ENCODE peak calls at places on chromosomes 2 and 18, in seven cellular contexts. P is stomach, E is type B pancreatic cell, J is pancreas, U is nephron progenitor cell, Y is GM23338, H is GM20000. Q is an unnamed sample.

GRCh38 chr2:120748741-120749140 is 13.1 kb downstream of the GLI2 start:
- DNase-seq in P (no peak), E (no peak), J (no peak), U (no peak), Y (no peak), H (no peak), Q (no peak)

GRCh38 chr2:70964596-70965386 is 13.6 kb upstream of the ANKRD53 start:
- DNase-seq in P (peak; percentile 75), E (peak; percentile 81), J (peak; percentile 86), U (peak; percentile 85), Y (peak; percentile 94), H (peak; percentile 84), Q (peak; percentile 76)

GRCh38 chr2:99507964-99508818 is 18.4 kb upstream of the REV1 start:
- DNase-seq in P (no peak), E (no peak), J (no peak), U (no peak), Y (no peak), H (no peak), Q (no peak)

GRCh38 chr2:136359121-136359965 is 241.4 kb upstream of the CXCR4 start:
- DNase-seq in P (no peak), E (no peak), J (no peak), U (no peak), Y (no peak), H (no peak), Q (no peak)

GRCh38 chr2:110973275-110973674 is 147.4 kb upstream of the BCL2L11 start:
- DNase-seq in P (no peak), E (no peak), J (no peak), U (no peak), Y (no peak), H (no peak), Q (no peak)

GRCh38 chr2:220946552-220946951 is 625.6 kb downstream of the EPHA4 start:
- DNase-seq in P (no peak), E (no peak), J (no peak), U (no peak), Y (no peak), H (no peak), Q (no peak)

GRCh38 chr2:176501652-176502051 is 232.4 kb downstream of the MTX2 start:
- DNase-seq in P (no peak), E (no peak), J (no peak), U (no peak), Y (no peak), H (no peak), Q (no peak)

GRCh38 chr2:37798315-37799005 is 126.6 kb upstream of the RMDN2 start:
- DNase-seq in P (no peak), E (no peak), J (no peak), U (no peak), Y (no peak), H (peak; percentile 31), Q (no peak)

GRCh38 chr2:31675485-31675901 is 94.8 kb upstream of the SRD5A2 start:
- DNase-seq in P (peak; percentile 36), E (no peak), J (no peak), U (peak; percentile 52), Y (peak; percentile 52), H (no peak), Q (peak; percentile 10)

GRCh38 chr2:231680284-231680991 is 27.9 kb upstream of the PTMA start:
- DNase-seq in P (peak; percentile 67), E (peak; percentile 79), J (peak; percentile 71), U (no peak), Y (peak; percentile 91), H (no peak), Q (peak; percentile 44)

GRCh38 chr18:7946724-7947377 is 379.7 kb downstream of the PTPRM start:
- DNase-seq in P (peak; percentile 42), E (no peak), J (no peak), U (peak; percentile 22), Y (peak; percentile 25), H (no peak), Q (no peak)

GRCh38 chr2:46045888-46046287 is 251.3 kb upstream of the EPAS1 start:
- DNase-seq in P (no peak), E (no peak), J (no peak), U (no peak), Y (no peak), H (no peak), Q (no peak)

GRCh38 chr2:239947361-239948045 is 77.6 kb downstream of the NDUFA10 start:
- DNase-seq in P (peak; percentile 21), E (peak; percentile 56), J (peak; percentile 48), U (peak; percentile 31), Y (no peak), H (no peak), Q (no peak)

GRCh38 chr2:200585730-200586643 is at the start of gene AOX1:
- DNase-seq in P (peak; percentile 48), E (peak; percentile 69), J (peak; percentile 87), U (peak; percentile 57), Y (peak; percentile 94), H (peak; percentile 24), Q (peak; percentile 44)

GRCh38 chr2:212897296-212897695 is 254.1 kb downstream of the IKZF2 start:
- DNase-seq in P (no peak), E (no peak), J (no peak), U (no peak), Y (no peak), H (no peak), Q (no peak)

GRCh38 chr2:171430516-171431410 is 3.0 kb downstream of the METTL8 start:
- DNase-seq in P (no peak), E (no peak), J (no peak), U (no peak), Y (no peak), H (no peak), Q (no peak)

GRCh38 chr2:237691200-237691907 is 64.0 kb downstream of the LRRFIP1 start:
- DNase-seq in P (no peak), E (no peak), J (peak; percentile 74), U (peak; percentile 54), Y (peak; percentile 69), H (no peak), Q (peak; percentile 27)

GRCh38 chr2:20382965-20383800 is 32.5 kb upstream of the PUM2 start:
- DNase-seq in P (no peak), E (no peak), J (no peak), U (no peak), Y (no peak), H (no peak), Q (no peak)

GRCh38 chr2:227472265-227473018 is 486 bp downstream of the AGFG1 start:
- DNase-seq in P (peak; percentile 37), E (no peak), J (peak; percentile 72), U (peak; percentile 72), Y (peak; percentile 36), H (peak; percentile 82), Q (peak; percentile 28)

GRCh38 chr2:159169187-159169586 is 117.3 kb downstream of the WDSUB1 start:
- DNase-seq in P (no peak), E (no peak), J (no peak), U (no peak), Y (no peak), H (no peak), Q (no peak)

GRCh38 chr2:1626271-1626681 is 118.0 kb downstream of the PXDN start:
- DNase-seq in P (peak; percentile 15), E (no peak), J (no peak), U (no peak), Y (no peak), H (no peak), Q (no peak)

GRCh38 chr2:172062402-172063004 is 22.8 kb upstream of the DLX1 start:
- DNase-seq in P (no peak), E (no peak), J (no peak), U (no peak), Y (no peak), H (no peak), Q (no peak)

GRCh38 chr2:100757621-100758394 is 62.1 kb upstream of the NPAS2 start:
- DNase-seq in P (no peak), E (no peak), J (no peak), U (no peak), Y (no peak), H (no peak), Q (no peak)

GRCh38 chr18:34659579-34660517 is 50.2 kb upstream of the DTNA start:
- DNase-seq in P (peak; percentile 77), E (no peak), J (peak; percentile 78), U (peak; percentile 23), Y (peak; percentile 95), H (no peak), Q (peak; percentile 41)

GRCh38 chr2:64230540-64230939 is 86.3 kb upstream of the PELI1 start:
- DNase-seq in P (no peak), E (no peak), J (no peak), U (no peak), Y (no peak), H (no peak), Q (no peak)

GRCh38 chr2:64226611-64227010 is 82.4 kb upstream of the PELI1 start:
- DNase-seq in P (no peak), E (no peak), J (no peak), U (no peak), Y (no peak), H (no peak), Q (no peak)

GRCh38 chr2:64227603-64228125 is 83.4 kb upstream of the PELI1 start:
- DNase-seq in P (no peak), E (no peak), J (no peak), U (no peak), Y (no peak), H (no peak), Q (no peak)

GRCh38 chr2:64228923-64229322 is 84.7 kb upstream of the PELI1 start:
- DNase-seq in P (no peak), E (no peak), J (no peak), U (no peak), Y (no peak), H (no peak), Q (no peak)

DNA sequence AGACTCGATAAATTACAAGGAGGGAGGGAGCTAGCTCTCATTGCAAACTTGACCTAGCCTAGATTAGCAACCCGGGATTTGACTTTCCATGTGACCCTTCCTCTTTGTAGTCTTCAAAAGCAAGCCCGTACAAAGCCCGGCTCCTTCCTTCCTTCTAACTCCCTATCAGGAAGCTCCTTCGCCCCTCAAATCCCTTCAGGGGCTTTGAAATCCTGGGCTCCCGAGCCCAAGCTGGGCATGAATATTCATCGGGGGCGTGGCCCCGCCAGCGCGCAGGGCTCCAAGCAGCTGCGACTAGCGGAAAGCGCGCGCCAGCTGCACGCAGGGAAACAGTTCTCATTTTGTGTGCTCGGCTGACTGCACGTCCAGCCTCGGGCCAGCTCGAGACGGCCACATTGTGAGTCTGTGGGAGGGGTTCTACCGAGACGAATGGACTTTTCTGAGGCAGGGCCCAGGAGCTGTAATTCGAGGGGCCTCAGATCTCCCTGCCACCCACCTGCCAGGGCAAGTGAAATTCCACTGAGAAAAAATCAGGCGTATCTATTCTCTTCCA is 84.0 kb upstream of the PELI1 start:
- DNase-seq in P (peak; percentile 75), E (peak; percentile 88), J (peak; percentile 89), U (peak; percentile 88), Y (peak; percentile 99), H (peak; percentile 79), Q (peak; percentile 82)
- TF ChIP-seq CTCF in P (no peak), E (peak; percentile 22), J (no peak), U (no peak), Y (no peak), H (no peak), Q (no peak)

GRCh38 chr2:236366406-236366805 is 102.2 kb upstream of the ASB18 start:
- DNase-seq in P (no peak), E (no peak), J (no peak), U (no peak), Y (no peak), H (no peak), Q (no peak)
- TF ChIP-seq CTCF in P (no peak), E (no peak), J (no peak), U (no peak), Y (no peak), H (no peak), Q (no peak)

GRCh38 chr2:61898810-61899209 is 6.7 kb upstream of the COMMD1 start:
- DNase-seq in P (no peak), E (no peak), J (no peak), U (no peak), Y (peak; percentile 21), H (no peak), Q (no peak)
- TF ChIP-seq CTCF in P (no peak), E (peak; percentile 59), J (no peak), U (peak; percentile 19), Y (peak; percentile 60), H (peak; percentile 23), Q (peak; percentile 51)

GRCh38 chr2:197499594-197500502 is at the start of the genes HSPD1 and HSPE1:
- DNase-seq in P (peak; percentile 98), E (peak; percentile 97), J (peak; percentile 98), U (peak; percentile 94), Y (peak; percentile 100), H (peak; percentile 97), Q (peak; percentile 94)
- TF ChIP-seq CTCF in P (no peak), E (no peak), J (no peak), U (no peak), Y (no peak), H (peak; percentile 37), Q (no peak)

Q was measured in neural crest cell.